ENCODE peak calls at places on chromosomes 11 and 22, in eight cellular contexts. W is osteoblast, R is K562, O is neural progenitor cell, P is heart right ventricle, I is left ventricle myocardium inferior, Z is body of pancreas, F is astrocyte. M is an unnamed sample.
A peak's percentile ranks its signal among the peaks of the same experiment; 100 is the strongest.

GRCh38 chr22:23278883-23279675 is 98.8 kb downstream of the BCR start:
- DNase-seq in W (no peak), R (peak; percentile 80), O (no peak), P (peak; percentile 37), I (no peak), Z (peak; percentile 92), F (peak; percentile 39), M (peak; percentile 28)

GRCh38 chr22:38417252-38418060 is 37.5 kb downstream of the KCNJ4 start:
- DNase-seq in W (peak; percentile 66), R (no peak), O (no peak), P (no peak), I (no peak), Z (no peak), F (no peak), M (no peak)

GRCh38 chr22:41568811-41569210 is 8.0 kb downstream of the CSDC2 start:
- DNase-seq in W (peak; percentile 50), R (no peak), O (no peak), P (no peak), I (no peak), Z (peak; percentile 51), F (no peak), M (no peak)

GRCh38 chr11:2317354-2318050 is 15.7 kb downstream of the TSPAN32 start:
- DNase-seq in W (peak; percentile 69), R (no peak), O (no peak), P (no peak), I (no peak), Z (peak; percentile 0), F (no peak), M (no peak)

GRCh38 chr11:120211522-120212258 is 858 bp downstream of the OAF start:
- DNase-seq in W (no peak), R (no peak), O (no peak), P (no peak), I (no peak), Z (no peak), F (no peak), M (no peak)

GRCh38 chr11:74971424-74971823 is 17.3 kb upstream of the NEU3 start:
- DNase-seq in W (no peak), R (no peak), O (no peak), P (no peak), I (no peak), Z (no peak), F (no peak), M (peak; percentile 27)

GRCh38 chr11:121460941-121461514 is 8.3 kb upstream of the SORL1-AS1 start:
- DNase-seq in W (no peak), R (no peak), O (no peak), P (no peak), I (no peak), Z (no peak), F (no peak), M (no peak)

GRCh38 chr11:32082346-32082986 is 8.4 kb upstream of the RCN1 start:
- DNase-seq in W (no peak), R (no peak), O (no peak), P (no peak), I (no peak), Z (no peak), F (no peak), M (no peak)

GRCh38 chr11:134818531-134818930 is 406.5 kb upstream of the B3GAT1 start:
- DNase-seq in W (no peak), R (no peak), O (no peak), P (no peak), I (no peak), Z (no peak), F (no peak), M (no peak)

GRCh38 chr11:130554241-130555055 is 106.0 kb downstream of the ADAMTS15 start:
- DNase-seq in W (no peak), R (no peak), O (no peak), P (no peak), I (no peak), Z (no peak), F (no peak), M (no peak)

GRCh38 chr11:120334894-120335462 is 1.2 kb upstream of the ARHGEF12 start:
- DNase-seq in W (peak; percentile 89), R (peak; percentile 63), O (peak; percentile 71), P (peak; percentile 87), I (no peak), Z (peak; percentile 85), F (peak; percentile 85), M (peak; percentile 69)

GRCh38 chr11:110425751-110426545 is 3.8 kb upstream of the FDX1 start:
- DNase-seq in W (peak; percentile 87), R (peak; percentile 20), O (no peak), P (no peak), I (no peak), Z (no peak), F (peak; percentile 78), M (peak; percentile 71)

GRCh38 chr11:9473408-9473807 is 12.6 kb downstream of the ZNF143 start:
- DNase-seq in W (no peak), R (no peak), O (no peak), P (no peak), I (no peak), Z (no peak), F (no peak), M (no peak)

GRCh38 chr11:1576825-1577224 is 4.8 kb upstream of the DUSP8 start:
- DNase-seq in W (no peak), R (no peak), O (no peak), P (no peak), I (no peak), Z (no peak), F (no peak), M (no peak)

GRCh38 chr22:19041403-19042074 is 80.7 kb downstream of the DGCR2 start:
- DNase-seq in W (peak; percentile 77), R (no peak), O (no peak), P (no peak), I (no peak), Z (no peak), F (no peak), M (no peak)

GRCh38 chr11:72069787-72070251 is 10.5 kb downstream of the NUMA1 start:
- DNase-seq in W (peak; percentile 73), R (no peak), O (peak; percentile 29), P (peak; percentile 80), I (peak; percentile 79), Z (peak; percentile 91), F (peak; percentile 85), M (peak; percentile 20)

GRCh38 chr11:3950996-3951662 is 95.7 kb downstream of the STIM1 start:
- DNase-seq in W (peak; percentile 62), R (no peak), O (peak; percentile 80), P (no peak), I (no peak), Z (peak; percentile 13), F (peak; percentile 65), M (peak; percentile 85)

GRCh38 chr11:61279934-61280656 is 15.0 kb downstream of the VWCE start:
- DNase-seq in W (peak; percentile 49), R (no peak), O (no peak), P (no peak), I (no peak), Z (peak; percentile 34), F (peak; percentile 26), M (no peak)

GRCh38 chr11:65780770-65781151 is at the start of gene AP5B1:
- DNase-seq in W (peak; percentile 100), R (peak; percentile 90), O (peak; percentile 83), P (peak; percentile 29), I (peak; percentile 68), Z (peak; percentile 74), F (peak; percentile 14), M (peak; percentile 51)

GRCh38 chr11:13928566-13929251 is 33.8 kb upstream of the SPON1 start:
- DNase-seq in W (peak; percentile 57), R (no peak), O (no peak), P (no peak), I (no peak), Z (peak; percentile 10), F (peak; percentile 52), M (peak; percentile 90)
- H3K27ac ChIP-seq in W (peak overlapping the region; percentile 3), R (no peak overlapping the region), O (no peak overlapping the region), P (no peak overlapping the region), I (no peak overlapping the region), Z (no peak overlapping the region), F (no peak overlapping the region), M (no peak overlapping the region)

GRCh38 chr11:35549787-35550186 is 24.4 kb upstream of the PAMR1 start:
- DNase-seq in W (peak; percentile 91), R (no peak), O (peak; percentile 34), P (no peak), I (no peak), Z (no peak), F (peak; percentile 99), M (peak; percentile 93)

GRCh38 chr11:35541621-35542375 is 16.4 kb upstream of the PAMR1 start:
- DNase-seq in W (no peak), R (no peak), O (no peak), P (peak; percentile 52), I (peak; percentile 29), Z (peak; percentile 37), F (peak; percentile 97), M (no peak)

GRCh38 chr11:35546317-35546716 is 20.9 kb upstream of the PAMR1 start:
- DNase-seq in W (no peak), R (no peak), O (no peak), P (no peak), I (no peak), Z (no peak), F (no peak), M (no peak)

GRCh38 chr11:35548925-35549561 is 23.6 kb upstream of the PAMR1 start:
- DNase-seq in W (peak; percentile 77), R (no peak), O (peak; percentile 92), P (no peak), I (no peak), Z (no peak), F (no peak), M (no peak)

GRCh38 chr11:35545604-35546003 is 20.2 kb upstream of the PAMR1 start:
- DNase-seq in W (no peak), R (no peak), O (no peak), P (no peak), I (no peak), Z (no peak), F (no peak), M (no peak)
- H3K27ac ChIP-seq in W (no peak overlapping the region), R (no peak overlapping the region), O (peak overlapping the region; percentile 46), P (no peak overlapping the region), I (no peak overlapping the region), Z (no peak overlapping the region), F (no peak overlapping the region), M (no peak overlapping the region)

DNA sequence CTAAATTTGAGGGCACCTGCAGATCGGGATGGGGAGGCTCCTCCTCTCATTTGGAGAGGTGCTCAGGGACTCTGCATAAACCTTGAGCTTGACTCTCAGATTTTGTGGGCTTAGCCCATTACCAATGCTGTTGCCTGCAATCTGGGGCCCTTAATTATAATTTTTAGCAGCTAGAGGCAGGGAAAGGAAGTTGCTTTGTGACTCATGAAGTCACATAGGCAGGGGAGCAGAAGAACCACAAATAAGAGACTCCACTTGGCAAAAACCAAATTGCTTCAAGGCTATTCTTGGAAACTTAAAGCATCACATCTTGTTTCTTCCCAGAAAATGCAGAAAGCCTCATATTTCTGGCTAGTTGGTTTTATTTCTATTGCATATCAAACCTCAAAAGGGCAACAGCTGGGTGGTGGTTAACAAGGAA is 46.9 kb downstream of the MICAL2 start:
- DNase-seq in W (peak; percentile 86), R (no peak), O (no peak), P (no peak), I (no peak), Z (no peak), F (peak; percentile 97), M (no peak)
- H3K27ac ChIP-seq in W (peak overlapping the region; percentile 97), R (no peak overlapping the region), O (no peak overlapping the region), P (peak overlapping the region; percentile 93), I (peak overlapping the region; percentile 93), Z (no peak overlapping the region), F (peak overlapping the region; percentile 99), M (peak overlapping the region; percentile 99)

DNA sequence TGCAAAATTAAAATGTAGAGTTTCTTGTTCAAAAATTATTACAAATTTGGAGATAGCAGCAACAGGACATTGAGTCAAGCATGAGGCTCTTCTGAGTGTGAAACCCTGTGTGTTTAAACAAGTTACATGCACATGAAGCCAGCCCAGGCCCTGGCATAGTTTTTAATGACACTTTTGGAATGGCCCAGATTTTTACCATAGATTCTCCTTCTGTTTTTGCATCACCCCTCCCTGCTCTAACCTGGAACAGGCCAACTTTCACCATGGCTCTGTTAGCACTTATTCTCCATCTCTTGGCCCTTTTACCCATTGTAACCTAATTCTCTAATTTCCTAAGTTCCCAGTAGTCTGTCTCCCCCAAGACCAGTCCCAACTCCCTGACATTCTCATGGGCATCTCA is 63.1 kb upstream of the PRSS23 start:
- DNase-seq in W (no peak), R (no peak), O (no peak), P (no peak), I (no peak), Z (no peak), F (no peak), M (no peak)
- H3K27ac ChIP-seq in W (peak overlapping the region; percentile 83), R (no peak overlapping the region), O (no peak overlapping the region), P (no peak overlapping the region), I (no peak overlapping the region), Z (no peak overlapping the region), F (no peak overlapping the region), M (no peak overlapping the region)